ENCODE peak calls at places on chromosome 6, in six cellular contexts. One of them, this sample, is unnamed.

GRCh38 chr6:31826793-31827285 is 699 bp upstream of the HSPA1B start:
- DNase-seq in progenitor cell of endocrine pancreas: no peak
- DNase-seq in iPS DF 6.9: no peak
- DNase-seq in mesenchymal stem cell: no peak
- DNase-seq in AG08396: peak
- DNase-seq in NAMALWA: no peak
- DNase-seq in this sample: no peak

GRCh38 chr6:108176281-108177089 is 10.7 kb downstream of the NR2E1 start:
- DNase-seq in progenitor cell of endocrine pancreas: no peak
- DNase-seq in iPS DF 6.9: no peak
- DNase-seq in mesenchymal stem cell: no peak
- DNase-seq in AG08396: no peak
- DNase-seq in NAMALWA: no peak
- DNase-seq in this sample: no peak

GRCh38 chr6:170108890-170109587 is 181.8 kb downstream of the DLL1 start:
- DNase-seq in progenitor cell of endocrine pancreas: no peak
- DNase-seq in iPS DF 6.9: no peak
- DNase-seq in mesenchymal stem cell: no peak
- DNase-seq in AG08396: no peak
- DNase-seq in NAMALWA: no peak
- DNase-seq in this sample: peak

GRCh38 chr6:34391023-34391485 is 1.4 kb downstream of the NUDT3 start:
- DNase-seq in progenitor cell of endocrine pancreas: no peak
- DNase-seq in iPS DF 6.9: no peak
- DNase-seq in mesenchymal stem cell: peak
- DNase-seq in AG08396: peak
- DNase-seq in NAMALWA: peak
- DNase-seq in this sample: no peak

GRCh38 chr6:45613678-45614077 is 235.9 kb upstream of the SUPT3H start:
- DNase-seq in progenitor cell of endocrine pancreas: no peak
- DNase-seq in iPS DF 6.9: no peak
- DNase-seq in mesenchymal stem cell: peak
- DNase-seq in AG08396: peak
- DNase-seq in NAMALWA: no peak
- DNase-seq in this sample: no peak

GRCh38 chr6:125022391-125022989 is 60.3 kb downstream of the RNF217 start:
- DNase-seq in progenitor cell of endocrine pancreas: no peak
- DNase-seq in iPS DF 6.9: no peak
- DNase-seq in mesenchymal stem cell: no peak
- DNase-seq in AG08396: no peak
- DNase-seq in NAMALWA: no peak
- DNase-seq in this sample: no peak

GRCh38 chr6:57432919-57433684 is 115.7 kb downstream of the PRIM2 start:
- DNase-seq in progenitor cell of endocrine pancreas: no peak
- DNase-seq in iPS DF 6.9: no peak
- DNase-seq in mesenchymal stem cell: peak
- DNase-seq in AG08396: no peak
- DNase-seq in NAMALWA: peak
- DNase-seq in this sample: no peak

GRCh38 chr6:139126255-139126654 is 8.6 kb upstream of the HECA start:
- DNase-seq in progenitor cell of endocrine pancreas: no peak
- DNase-seq in iPS DF 6.9: no peak
- DNase-seq in mesenchymal stem cell: peak
- DNase-seq in AG08396: peak
- DNase-seq in NAMALWA: no peak
- DNase-seq in this sample: no peak

GRCh38 chr6:133983099-133983939 is 30.3 kb downstream of the TBPL1 start:
- DNase-seq in progenitor cell of endocrine pancreas: no peak
- DNase-seq in iPS DF 6.9: no peak
- DNase-seq in mesenchymal stem cell: peak
- DNase-seq in AG08396: no peak
- DNase-seq in NAMALWA: no peak
- DNase-seq in this sample: no peak

GRCh38 chr6:108559884-108560462 is 744 bp upstream of the FOXO3 start:
- DNase-seq in progenitor cell of endocrine pancreas: peak
- DNase-seq in iPS DF 6.9: no peak
- DNase-seq in mesenchymal stem cell: peak
- DNase-seq in AG08396: peak
- DNase-seq in NAMALWA: no peak
- DNase-seq in this sample: no peak

GRCh38 chr6:36028088-36028886 is 679 bp downstream of the MAPK14 start:
- DNase-seq in progenitor cell of endocrine pancreas: peak
- DNase-seq in iPS DF 6.9: no peak
- DNase-seq in mesenchymal stem cell: peak
- DNase-seq in AG08396: peak
- DNase-seq in NAMALWA: peak
- DNase-seq in this sample: no peak

GRCh38 chr6:133129556-133129955 is 111.6 kb upstream of the EYA4 start:
- DNase-seq in progenitor cell of endocrine pancreas: no peak
- DNase-seq in iPS DF 6.9: no peak
- DNase-seq in mesenchymal stem cell: no peak
- DNase-seq in AG08396: no peak
- DNase-seq in NAMALWA: no peak
- DNase-seq in this sample: no peak

GRCh38 chr6:9186148-9186547 is 750.8 kb upstream of the SLC35B3 start:
- DNase-seq in progenitor cell of endocrine pancreas: no peak
- DNase-seq in iPS DF 6.9: no peak
- DNase-seq in mesenchymal stem cell: no peak
- DNase-seq in AG08396: no peak
- DNase-seq in NAMALWA: no peak
- DNase-seq in this sample: no peak

GRCh38 chr6:158666637-158667359 is 16.9 kb downstream of the SYTL3 start:
- DNase-seq in progenitor cell of endocrine pancreas: no peak
- DNase-seq in iPS DF 6.9: no peak
- DNase-seq in mesenchymal stem cell: peak
- DNase-seq in AG08396: peak
- DNase-seq in NAMALWA: no peak
- DNase-seq in this sample: no peak

GRCh38 chr6:33112148-33112547 is 36.4 kb downstream of the HLA-DPB1 start:
- DNase-seq in progenitor cell of endocrine pancreas: no peak
- DNase-seq in iPS DF 6.9: no peak
- DNase-seq in mesenchymal stem cell: peak
- DNase-seq in AG08396: peak
- DNase-seq in NAMALWA: peak
- DNase-seq in this sample: no peak

GRCh38 chr6:116840091-116840490 is 11.2 kb upstream of the GPRC6A start:
- DNase-seq in progenitor cell of endocrine pancreas: no peak
- DNase-seq in iPS DF 6.9: no peak
- DNase-seq in mesenchymal stem cell: peak
- DNase-seq in AG08396: peak
- DNase-seq in NAMALWA: no peak
- DNase-seq in this sample: no peak

GRCh38 chr6:163897030-163897429 is 482.5 kb downstream of the QKI start:
- DNase-seq in progenitor cell of endocrine pancreas: no peak
- DNase-seq in iPS DF 6.9: no peak
- DNase-seq in mesenchymal stem cell: no peak
- DNase-seq in AG08396: no peak
- DNase-seq in NAMALWA: no peak
- DNase-seq in this sample: no peak

GRCh38 chr6:73610444-73611275 is 43.1 kb downstream of the SLC17A5 start:
- DNase-seq in progenitor cell of endocrine pancreas: no peak
- DNase-seq in iPS DF 6.9: no peak
- DNase-seq in mesenchymal stem cell: peak
- DNase-seq in AG08396: peak
- DNase-seq in NAMALWA: peak
- DNase-seq in this sample: no peak

GRCh38 chr6:52566853-52567279 is 10.0 kb downstream of the TRAM2 start:
- DNase-seq in progenitor cell of endocrine pancreas: no peak
- DNase-seq in iPS DF 6.9: no peak
- DNase-seq in mesenchymal stem cell: peak
- DNase-seq in AG08396: peak
- DNase-seq in NAMALWA: no peak
- DNase-seq in this sample: no peak

GRCh38 chr6:146544783-146545182 is 1.1 kb downstream of the RAB32 start:
- DNase-seq in progenitor cell of endocrine pancreas: no peak
- DNase-seq in iPS DF 6.9: no peak
- DNase-seq in mesenchymal stem cell: peak
- DNase-seq in AG08396: no peak
- DNase-seq in NAMALWA: no peak
- DNase-seq in this sample: no peak

GRCh38 chr6:89661559-89661958 is 23.0 kb upstream of the LYRM2 start:
- DNase-seq in progenitor cell of endocrine pancreas: no peak
- DNase-seq in iPS DF 6.9: no peak
- DNase-seq in mesenchymal stem cell: no peak
- DNase-seq in AG08396: no peak
- DNase-seq in NAMALWA: no peak
- DNase-seq in this sample: no peak

GRCh38 chr6:2979819-2980464 is 8.6 kb upstream of the SERPINB6 start:
- DNase-seq in progenitor cell of endocrine pancreas: no peak
- DNase-seq in iPS DF 6.9: no peak
- DNase-seq in mesenchymal stem cell: no peak
- DNase-seq in AG08396: no peak
- DNase-seq in NAMALWA: no peak
- DNase-seq in this sample: no peak

GRCh38 chr6:41327177-41327576 is 8.2 kb upstream of the NCR2 start:
- DNase-seq in progenitor cell of endocrine pancreas: no peak
- DNase-seq in iPS DF 6.9: no peak
- DNase-seq in mesenchymal stem cell: no peak
- DNase-seq in AG08396: no peak
- DNase-seq in NAMALWA: no peak
- DNase-seq in this sample: no peak

GRCh38 chr6:106452628-106453027 is 92.1 kb downstream of the CRYBG1 start:
- DNase-seq in progenitor cell of endocrine pancreas: no peak
- DNase-seq in iPS DF 6.9: no peak
- DNase-seq in mesenchymal stem cell: no peak
- DNase-seq in AG08396: no peak
- DNase-seq in NAMALWA: no peak
- DNase-seq in this sample: no peak

GRCh38 chr6:159169557-159170332 is 545 bp downstream of the FNDC1 start:
- DNase-seq in progenitor cell of endocrine pancreas: peak
- DNase-seq in iPS DF 6.9: no peak
- DNase-seq in mesenchymal stem cell: peak
- DNase-seq in AG08396: peak
- DNase-seq in NAMALWA: no peak
- DNase-seq in this sample: no peak

GRCh38 chr6:32203435-32204267 is 11.2 kb upstream of the GPSM3 start:
- DNase-seq in progenitor cell of endocrine pancreas: no peak
- DNase-seq in iPS DF 6.9: no peak
- DNase-seq in mesenchymal stem cell: no peak
- DNase-seq in AG08396: no peak
- DNase-seq in NAMALWA: no peak
- DNase-seq in this sample: no peak